ENCODE peak calls at places on chromosomes 6 and 20, in six cellular contexts. One of them, this sample, is unnamed.

GRCh38 chr6:92779758-92780157 is 639.6 kb downstream of the EPHA7 start:
- DNase-seq in heart right ventricle: no peak
- DNase-seq in upper lobe of right lung: no peak
- DNase-seq in foreskin fibroblast: peak; percentile 46
- DNase-seq in lower lobe of right lung: peak; percentile 47
- DNase-seq in IMR-90: peak; percentile 63
- DNase-seq in this sample: peak; percentile 61

GRCh38 chr6:11392778-11393507 is 144.6 kb upstream of the TMEM170B start:
- DNase-seq in heart right ventricle: peak; percentile 35
- DNase-seq in upper lobe of right lung: no peak
- DNase-seq in foreskin fibroblast: peak; percentile 12
- DNase-seq in lower lobe of right lung: peak; percentile 61
- DNase-seq in IMR-90: no peak
- DNase-seq in this sample: no peak

GRCh38 chr6:15344831-15345230 is 99.0 kb downstream of the JARID2 start:
- DNase-seq in heart right ventricle: no peak
- DNase-seq in upper lobe of right lung: no peak
- DNase-seq in foreskin fibroblast: no peak
- DNase-seq in lower lobe of right lung: no peak
- DNase-seq in IMR-90: no peak
- DNase-seq in this sample: peak; percentile 41

GRCh38 chr6:160750276-160750689 is 48.2 kb downstream of the PLG start:
- DNase-seq in heart right ventricle: no peak
- DNase-seq in upper lobe of right lung: no peak
- DNase-seq in foreskin fibroblast: no peak
- DNase-seq in lower lobe of right lung: no peak
- DNase-seq in IMR-90: no peak
- DNase-seq in this sample: no peak

GRCh38 chr6:157325069-157325805 is 1.9 kb upstream of the TMEM242 start:
- DNase-seq in heart right ventricle: no peak
- DNase-seq in upper lobe of right lung: no peak
- DNase-seq in foreskin fibroblast: peak; percentile 48
- DNase-seq in lower lobe of right lung: no peak
- DNase-seq in IMR-90: peak; percentile 63
- DNase-seq in this sample: peak; percentile 38

GRCh38 chr6:49430866-49431265 is 32.2 kb downstream of the MMUT start:
- DNase-seq in heart right ventricle: no peak
- DNase-seq in upper lobe of right lung: no peak
- DNase-seq in foreskin fibroblast: no peak
- DNase-seq in lower lobe of right lung: no peak
- DNase-seq in IMR-90: no peak
- DNase-seq in this sample: no peak

GRCh38 chr20:7375905-7376304 is 564.4 kb downstream of the HAO1 start:
- DNase-seq in heart right ventricle: no peak
- DNase-seq in upper lobe of right lung: no peak
- DNase-seq in foreskin fibroblast: peak; percentile 49
- DNase-seq in lower lobe of right lung: no peak
- DNase-seq in IMR-90: peak; percentile 17
- DNase-seq in this sample: peak; percentile 65

GRCh38 chr6:127366281-127367022 is 23.0 kb upstream of the ECHDC1 start:
- DNase-seq in heart right ventricle: no peak
- DNase-seq in upper lobe of right lung: no peak
- DNase-seq in foreskin fibroblast: peak; percentile 96
- DNase-seq in lower lobe of right lung: no peak
- DNase-seq in IMR-90: peak; percentile 98
- DNase-seq in this sample: peak; percentile 95

GRCh38 chr6:88650029-88650619 is 313.3 kb downstream of the RNGTT start:
- DNase-seq in heart right ventricle: no peak
- DNase-seq in upper lobe of right lung: no peak
- DNase-seq in foreskin fibroblast: peak; percentile 87
- DNase-seq in lower lobe of right lung: no peak
- DNase-seq in IMR-90: peak; percentile 91
- DNase-seq in this sample: peak; percentile 60

GRCh38 chr20:48378976-48379670 is 448.7 kb downstream of the PREX1 start:
- DNase-seq in heart right ventricle: no peak
- DNase-seq in upper lobe of right lung: no peak
- DNase-seq in foreskin fibroblast: no peak
- DNase-seq in lower lobe of right lung: no peak
- DNase-seq in IMR-90: no peak
- DNase-seq in this sample: no peak

GRCh38 chr6:6788394-6789020 is 200.0 kb downstream of the LY86 start:
- DNase-seq in heart right ventricle: no peak
- DNase-seq in upper lobe of right lung: no peak
- DNase-seq in foreskin fibroblast: no peak
- DNase-seq in lower lobe of right lung: no peak
- DNase-seq in IMR-90: no peak
- DNase-seq in this sample: peak; percentile 20

GRCh38 chr6:12582421-12583110 is 134.0 kb upstream of the PHACTR1 start:
- DNase-seq in heart right ventricle: no peak
- DNase-seq in upper lobe of right lung: no peak
- DNase-seq in foreskin fibroblast: no peak
- DNase-seq in lower lobe of right lung: no peak
- DNase-seq in IMR-90: no peak
- DNase-seq in this sample: peak; percentile 38

DNA sequence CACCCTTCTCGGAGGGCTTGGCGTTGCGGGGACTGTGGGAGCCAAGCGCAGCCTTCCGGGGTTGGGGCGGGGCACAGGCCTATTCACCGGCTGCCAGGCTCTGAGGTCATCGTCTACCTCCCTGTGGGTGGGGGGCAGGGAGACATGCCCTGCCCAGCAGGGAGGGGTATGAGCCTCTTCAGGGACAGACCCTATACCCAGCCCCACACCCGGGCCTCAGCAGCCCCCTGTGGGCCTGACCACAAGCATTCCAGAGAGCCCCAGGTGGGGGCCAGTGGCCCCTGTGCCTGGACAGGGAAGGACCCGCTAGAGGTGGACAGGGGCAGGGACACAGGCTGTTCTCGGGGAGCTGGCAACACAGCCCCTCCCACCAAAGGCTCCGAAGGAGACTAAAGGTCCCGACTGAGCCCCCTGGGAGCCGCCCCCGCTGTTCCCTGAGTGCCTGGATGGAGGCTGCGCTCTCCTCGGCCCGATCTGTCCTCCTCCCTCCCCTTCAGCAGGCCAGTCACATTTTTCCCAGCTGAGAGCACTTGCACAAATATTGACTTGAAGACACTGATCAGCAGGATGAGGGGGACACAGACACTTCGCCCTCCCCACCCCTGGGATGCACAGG is 11.5 kb downstream of the LAMA5 start:
- DNase-seq in heart right ventricle: peak; percentile 76
- DNase-seq in upper lobe of right lung: no peak
- DNase-seq in foreskin fibroblast: peak; percentile 58
- DNase-seq in lower lobe of right lung: no peak
- DNase-seq in IMR-90: no peak
- DNase-seq in this sample: peak; percentile 50
- H3K4me3 ChIP-seq in heart right ventricle: no peak overlapping the region
- H3K4me3 ChIP-seq in upper lobe of right lung: peak overlapping the region; percentile 14
- H3K4me3 ChIP-seq in foreskin fibroblast: no peak overlapping the region
- H3K4me3 ChIP-seq in lower lobe of right lung: peak overlapping the region; percentile 38
- H3K4me3 ChIP-seq in IMR-90: no peak overlapping the region
- H3K4me3 ChIP-seq in this sample: no peak overlapping the region

DNA sequence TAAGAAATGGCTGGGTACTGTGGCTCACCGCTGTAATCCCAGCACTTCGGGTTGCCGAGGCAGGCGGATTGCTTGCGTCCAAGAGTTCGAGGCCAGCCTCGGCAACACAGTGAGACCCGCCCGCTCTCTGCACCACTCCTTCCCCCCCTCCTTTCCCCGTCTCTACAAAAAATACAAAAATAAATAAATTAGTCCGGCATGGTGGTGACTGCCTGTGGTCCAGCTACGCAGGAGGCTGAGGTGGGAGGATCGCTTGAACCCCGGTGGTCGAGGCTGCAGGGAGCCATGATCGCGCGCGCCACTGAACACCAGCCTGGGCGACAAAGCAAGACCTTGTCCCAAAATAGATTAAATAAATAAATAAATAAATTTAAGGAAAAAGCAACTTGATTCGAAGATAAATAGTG is 448 bp upstream of the RNF114 start:
- DNase-seq in heart right ventricle: no peak
- DNase-seq in upper lobe of right lung: no peak
- DNase-seq in foreskin fibroblast: no peak
- DNase-seq in lower lobe of right lung: peak; percentile 51
- DNase-seq in IMR-90: no peak
- DNase-seq in this sample: no peak
- TF ChIP-seq CTCF in heart right ventricle: no peak
- TF ChIP-seq CTCF in upper lobe of right lung: no peak
- TF ChIP-seq CTCF in foreskin fibroblast: no peak
- TF ChIP-seq CTCF in lower lobe of right lung: no peak
- TF ChIP-seq CTCF in IMR-90: no peak
- TF ChIP-seq CTCF in this sample: no peak

GRCh38 chr20:62179162-62179504 is 3.7 kb upstream of the MTG2 start:
- DNase-seq in heart right ventricle: no peak
- DNase-seq in upper lobe of right lung: no peak
- DNase-seq in foreskin fibroblast: no peak
- DNase-seq in lower lobe of right lung: no peak
- DNase-seq in IMR-90: no peak
- DNase-seq in this sample: no peak

GRCh38 chr20:62183426-62184142 is 756 bp downstream of the MTG2 start:
- DNase-seq in heart right ventricle: no peak
- DNase-seq in upper lobe of right lung: no peak
- DNase-seq in foreskin fibroblast: peak; percentile 15
- DNase-seq in lower lobe of right lung: no peak
- DNase-seq in IMR-90: no peak
- DNase-seq in this sample: peak; percentile 16

GRCh38 chr20:62186096-62186426 is 3.2 kb downstream of the MTG2 start:
- DNase-seq in heart right ventricle: no peak
- DNase-seq in upper lobe of right lung: no peak
- DNase-seq in foreskin fibroblast: no peak
- DNase-seq in lower lobe of right lung: no peak
- DNase-seq in IMR-90: no peak
- DNase-seq in this sample: no peak

GRCh38 chr20:62181808-62182207 is 1.0 kb upstream of the MTG2 start:
- DNase-seq in heart right ventricle: no peak
- DNase-seq in upper lobe of right lung: no peak
- DNase-seq in foreskin fibroblast: no peak
- DNase-seq in lower lobe of right lung: no peak
- DNase-seq in IMR-90: no peak
- DNase-seq in this sample: no peak

DNA sequence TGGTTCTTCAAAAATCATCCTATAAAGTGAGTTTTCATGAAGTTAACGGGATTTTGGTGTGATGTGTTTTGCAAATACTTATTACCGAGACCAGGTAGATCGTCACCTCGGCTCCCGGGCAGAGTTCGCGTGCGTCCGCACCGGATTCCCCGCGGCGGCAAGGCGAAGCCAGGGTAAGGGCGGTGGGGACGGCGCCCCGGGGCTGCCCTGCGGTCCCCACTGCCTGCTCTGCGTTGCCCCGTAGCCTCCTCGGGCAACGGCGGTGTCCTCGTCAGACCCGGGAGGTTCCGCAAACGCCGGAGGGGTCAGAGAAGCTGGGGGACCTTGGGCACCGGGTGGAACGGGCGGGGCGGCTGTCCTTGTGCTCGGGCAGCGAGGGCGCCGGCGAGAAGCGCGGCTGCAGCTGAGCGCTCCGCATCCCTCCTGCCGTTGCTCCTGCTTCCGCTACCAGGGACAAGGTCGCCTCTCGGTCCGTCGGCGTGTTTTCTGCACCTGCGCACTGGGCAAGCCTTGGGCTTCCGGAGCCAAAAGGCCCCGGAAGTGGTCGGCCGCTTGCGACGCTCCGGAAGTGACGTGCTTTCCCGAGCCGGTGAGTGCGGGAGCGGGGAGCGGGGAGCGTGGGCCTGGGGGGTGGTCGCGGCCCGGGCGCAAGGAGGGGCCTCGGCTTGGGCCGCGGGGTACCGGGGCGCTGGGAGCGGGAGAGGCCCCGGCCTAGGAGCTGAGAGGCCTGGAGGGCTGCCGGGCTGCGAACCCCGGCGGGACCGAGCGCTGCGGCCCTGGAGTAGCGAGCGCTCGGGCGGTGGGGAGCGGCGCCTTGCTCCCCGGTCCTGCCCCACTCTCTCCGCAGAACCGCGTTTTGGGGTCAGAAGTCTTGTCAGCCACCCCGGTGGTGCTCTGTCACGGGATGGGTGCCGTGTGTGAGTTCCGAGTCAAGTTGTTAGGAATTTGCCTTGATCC is at the start of gene MTG2:
- DNase-seq in heart right ventricle: peak; percentile 95
- DNase-seq in upper lobe of right lung: peak; percentile 98
- DNase-seq in foreskin fibroblast: peak; percentile 98
- DNase-seq in lower lobe of right lung: peak; percentile 97
- DNase-seq in IMR-90: peak; percentile 95
- DNase-seq in this sample: peak; percentile 96
- H3K4me3 ChIP-seq in heart right ventricle: peak within 1 kb of the TSS; percentile 98
- H3K4me3 ChIP-seq in upper lobe of right lung: peak within 1 kb of the TSS; percentile 94
- H3K4me3 ChIP-seq in foreskin fibroblast: peak within 1 kb of the TSS; percentile 97
- H3K4me3 ChIP-seq in lower lobe of right lung: peak within 1 kb of the TSS; percentile 95
- H3K4me3 ChIP-seq in IMR-90: peak within 1 kb of the TSS; percentile 94
- H3K4me3 ChIP-seq in this sample: peak within 1 kb of the TSS; percentile 91

GRCh38 chr6:137902721-137903120 is 35.7 kb downstream of the TNFAIP3 start:
- DNase-seq in heart right ventricle: no peak
- DNase-seq in upper lobe of right lung: no peak
- DNase-seq in foreskin fibroblast: no peak
- DNase-seq in lower lobe of right lung: no peak
- DNase-seq in IMR-90: no peak
- DNase-seq in this sample: no peak
- TF ChIP-seq CTCF in heart right ventricle: no peak
- TF ChIP-seq CTCF in upper lobe of right lung: no peak
- TF ChIP-seq CTCF in foreskin fibroblast: no peak
- TF ChIP-seq CTCF in lower lobe of right lung: no peak
- TF ChIP-seq CTCF in IMR-90: no peak
- TF ChIP-seq CTCF in this sample: no peak

This sample was measured in cardiac fibroblast.